ENCODE peak calls at places on chromosomes 2 and 18, in eight cellular contexts. One of them, this sample, is unnamed.
A peak's percentile ranks its signal among the peaks of the same experiment; 100 is the strongest.

GRCh38 chr2:101974663-101975062 is 17.1 kb upstream of the IL1R2 start:
- DNase-seq in AG04450: no peak
- DNase-seq in WERI-Rb-1: no peak
- DNase-seq in HCT116: no peak
- DNase-seq in AG10803: no peak
- DNase-seq in GM13977: no peak
- DNase-seq in esophagus squamous epithelium: no peak
- DNase-seq in A549: no peak
- DNase-seq in this sample: no peak

GRCh38 chr18:79911871-79912270 is 39.6 kb downstream of the SLC66A2 start:
- DNase-seq in A549: no peak
- DNase-seq in HCT116: no peak
- DNase-seq in AG10803: no peak
- DNase-seq in GM13977: no peak
- DNase-seq in esophagus squamous epithelium: no peak
- DNase-seq in AG04450: no peak
- DNase-seq in WERI-Rb-1: no peak
- DNase-seq in this sample: no peak

GRCh38 chr18:62505669-62506494 is 16.9 kb upstream of the ZCCHC2 start:
- DNase-seq in AG04450: no peak
- DNase-seq in A549: no peak
- DNase-seq in WERI-Rb-1: no peak
- DNase-seq in AG10803: no peak
- DNase-seq in esophagus squamous epithelium: no peak
- DNase-seq in GM13977: peak; percentile 74
- DNase-seq in HCT116: no peak
- DNase-seq in this sample: peak; percentile 58

GRCh38 chr2:55761024-55761423 is 67.4 kb upstream of the PNPT1 start:
- DNase-seq in AG10803: no peak
- DNase-seq in esophagus squamous epithelium: no peak
- DNase-seq in A549: no peak
- DNase-seq in HCT116: no peak
- DNase-seq in GM13977: no peak
- DNase-seq in WERI-Rb-1: no peak
- DNase-seq in AG04450: no peak
- DNase-seq in this sample: no peak

GRCh38 chr2:166653185-166653813 is 159.2 kb upstream of the SCN7A start:
- DNase-seq in WERI-Rb-1: no peak
- DNase-seq in AG10803: no peak
- DNase-seq in A549: no peak
- DNase-seq in GM13977: no peak
- DNase-seq in AG04450: no peak
- DNase-seq in HCT116: no peak
- DNase-seq in esophagus squamous epithelium: no peak
- DNase-seq in this sample: no peak

GRCh38 chr18:11587846-11588245 is 21.6 kb upstream of the SLC35G4 start:
- DNase-seq in esophagus squamous epithelium: no peak
- DNase-seq in WERI-Rb-1: no peak
- DNase-seq in AG04450: no peak
- DNase-seq in AG10803: no peak
- DNase-seq in A549: no peak
- DNase-seq in GM13977: no peak
- DNase-seq in HCT116: no peak
- DNase-seq in this sample: no peak

GRCh38 chr2:49360051-49360767 is 205.9 kb upstream of the FSHR start:
- DNase-seq in A549: no peak
- DNase-seq in GM13977: no peak
- DNase-seq in HCT116: no peak
- DNase-seq in AG10803: no peak
- DNase-seq in esophagus squamous epithelium: no peak
- DNase-seq in AG04450: no peak
- DNase-seq in WERI-Rb-1: no peak
- DNase-seq in this sample: no peak

GRCh38 chr2:30421551-30422436 is 25.3 kb upstream of the LCLAT1 start:
- DNase-seq in GM13977: peak; percentile 16
- DNase-seq in AG04450: no peak
- DNase-seq in WERI-Rb-1: no peak
- DNase-seq in HCT116: no peak
- DNase-seq in AG10803: peak; percentile 95
- DNase-seq in esophagus squamous epithelium: no peak
- DNase-seq in A549: no peak
- DNase-seq in this sample: peak; percentile 65

GRCh38 chr2:107402330-107402729 is 424.4 kb upstream of the RGPD4 start:
- DNase-seq in AG10803: no peak
- DNase-seq in esophagus squamous epithelium: no peak
- DNase-seq in WERI-Rb-1: no peak
- DNase-seq in A549: no peak
- DNase-seq in AG04450: no peak
- DNase-seq in HCT116: no peak
- DNase-seq in GM13977: no peak
- DNase-seq in this sample: no peak

GRCh38 chr2:42463570-42463969 is 30.2 kb downstream of the KCNG3 start:
- DNase-seq in esophagus squamous epithelium: no peak
- DNase-seq in WERI-Rb-1: no peak
- DNase-seq in AG10803: no peak
- DNase-seq in AG04450: no peak
- DNase-seq in A549: no peak
- DNase-seq in GM13977: no peak
- DNase-seq in HCT116: no peak
- DNase-seq in this sample: no peak

GRCh38 chr2:42459296-42459695 is 34.5 kb downstream of the KCNG3 start:
- DNase-seq in esophagus squamous epithelium: no peak
- DNase-seq in WERI-Rb-1: no peak
- DNase-seq in GM13977: no peak
- DNase-seq in HCT116: no peak
- DNase-seq in AG04450: no peak
- DNase-seq in AG10803: no peak
- DNase-seq in A549: no peak
- DNase-seq in this sample: no peak

DNA sequence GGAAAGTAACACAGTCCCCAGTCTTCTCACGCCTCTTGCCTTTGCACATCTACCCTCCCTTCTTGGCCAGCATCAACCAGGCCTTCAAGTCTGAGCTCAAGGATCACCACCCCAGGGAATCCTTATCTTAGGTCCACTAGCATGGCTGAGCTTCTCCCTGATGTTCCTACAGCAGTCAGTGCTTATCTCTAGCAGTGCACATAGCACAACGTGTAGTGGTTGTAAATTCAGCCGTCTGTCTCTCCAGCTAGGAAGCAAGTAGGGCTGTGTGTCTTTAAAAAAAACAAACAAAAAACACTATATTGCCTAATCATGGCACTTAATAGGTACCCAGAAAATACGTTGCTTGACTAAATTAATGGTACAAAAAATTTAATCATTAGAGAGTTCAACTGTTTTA is 29.2 kb downstream of the KCNG3 start:
- DNase-seq in HCT116: no peak
- DNase-seq in AG04450: no peak
- DNase-seq in AG10803: no peak
- DNase-seq in WERI-Rb-1: no peak
- DNase-seq in A549: no peak
- DNase-seq in GM13977: no peak
- DNase-seq in esophagus squamous epithelium: no peak
- DNase-seq in this sample: no peak
- TF ChIP-seq CTCF in HCT116: no peak
- TF ChIP-seq CTCF in AG04450: no peak
- TF ChIP-seq CTCF in AG10803: no peak
- TF ChIP-seq CTCF in WERI-Rb-1: no peak
- TF ChIP-seq CTCF in A549: no peak
- TF ChIP-seq CTCF in GM13977: no peak
- TF ChIP-seq CTCF in esophagus squamous epithelium: no peak
- TF ChIP-seq CTCF in this sample: no peak

DNA sequence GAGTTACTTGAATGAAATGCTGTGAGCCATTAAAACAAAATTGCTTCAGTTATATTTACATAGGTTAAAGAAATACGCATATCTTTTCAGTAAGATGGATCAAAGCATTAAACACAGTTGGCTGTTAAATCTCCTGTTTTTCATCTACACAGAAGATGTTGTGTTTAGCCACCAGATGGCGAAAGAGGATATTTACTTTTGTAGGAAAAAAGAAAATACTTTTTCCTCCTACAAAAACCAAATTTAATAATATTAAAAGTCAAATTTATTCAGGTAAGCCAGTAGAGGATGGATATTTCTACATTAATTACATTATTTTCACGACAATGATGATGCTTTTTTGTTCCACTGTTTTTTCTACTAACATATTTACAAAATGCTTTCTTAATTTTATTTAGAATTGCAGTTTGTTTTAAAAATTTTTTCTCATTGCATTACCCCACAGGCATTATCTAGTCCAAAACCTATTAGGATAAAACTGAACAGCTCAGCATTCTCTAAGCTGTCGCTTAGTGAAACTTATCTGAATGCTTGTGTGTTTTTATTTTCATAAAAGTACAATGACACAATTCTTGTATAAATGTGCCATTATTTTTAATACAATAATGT is 173.7 kb downstream of the ASXL3 start:
- DNase-seq in HCT116: no peak
- DNase-seq in GM13977: no peak
- DNase-seq in A549: no peak
- DNase-seq in esophagus squamous epithelium: no peak
- DNase-seq in WERI-Rb-1: no peak
- DNase-seq in AG04450: no peak
- DNase-seq in AG10803: peak; percentile 30
- DNase-seq in this sample: no peak
- TF ChIP-seq CTCF in HCT116: peak; percentile 40
- TF ChIP-seq CTCF in GM13977: peak; percentile 64
- TF ChIP-seq CTCF in A549: peak; percentile 23
- TF ChIP-seq CTCF in esophagus squamous epithelium: peak; percentile 38
- TF ChIP-seq CTCF in WERI-Rb-1: no peak
- TF ChIP-seq CTCF in AG04450: peak; percentile 56
- TF ChIP-seq CTCF in AG10803: peak; percentile 70
- TF ChIP-seq CTCF in this sample: peak; percentile 36

GRCh38 chr2:205376071-205376470 is 306.2 kb upstream of the NRP2 start:
- DNase-seq in HCT116: no peak
- DNase-seq in GM13977: no peak
- DNase-seq in esophagus squamous epithelium: no peak
- DNase-seq in WERI-Rb-1: no peak
- DNase-seq in AG10803: peak; percentile 54
- DNase-seq in AG04450: no peak
- DNase-seq in A549: no peak
- DNase-seq in this sample: no peak

GRCh38 chr2:205375453-205375852 is 306.8 kb upstream of the NRP2 start:
- DNase-seq in AG10803: peak; percentile 33
- DNase-seq in A549: no peak
- DNase-seq in AG04450: no peak
- DNase-seq in WERI-Rb-1: no peak
- DNase-seq in GM13977: no peak
- DNase-seq in HCT116: no peak
- DNase-seq in esophagus squamous epithelium: no peak
- DNase-seq in this sample: no peak

GRCh38 chr2:205369813-205370212 is 312.5 kb upstream of the NRP2 start:
- DNase-seq in WERI-Rb-1: no peak
- DNase-seq in AG04450: no peak
- DNase-seq in esophagus squamous epithelium: no peak
- DNase-seq in A549: no peak
- DNase-seq in GM13977: no peak
- DNase-seq in AG10803: no peak
- DNase-seq in HCT116: no peak
- DNase-seq in this sample: no peak

GRCh38 chr2:205370726-205371125 is 311.6 kb upstream of the NRP2 start:
- DNase-seq in AG10803: no peak
- DNase-seq in WERI-Rb-1: no peak
- DNase-seq in esophagus squamous epithelium: no peak
- DNase-seq in GM13977: no peak
- DNase-seq in HCT116: no peak
- DNase-seq in A549: no peak
- DNase-seq in AG04450: no peak
- DNase-seq in this sample: no peak

GRCh38 chr2:205372141-205372540 is 310.2 kb upstream of the NRP2 start:
- DNase-seq in AG10803: peak; percentile 46
- DNase-seq in esophagus squamous epithelium: no peak
- DNase-seq in GM13977: no peak
- DNase-seq in AG04450: peak; percentile 16
- DNase-seq in HCT116: no peak
- DNase-seq in A549: no peak
- DNase-seq in WERI-Rb-1: no peak
- DNase-seq in this sample: no peak
- TF ChIP-seq CTCF in AG10803: no peak
- TF ChIP-seq CTCF in esophagus squamous epithelium: no peak
- TF ChIP-seq CTCF in GM13977: no peak
- TF ChIP-seq CTCF in AG04450: no peak
- TF ChIP-seq CTCF in HCT116: no peak
- TF ChIP-seq CTCF in A549: no peak
- TF ChIP-seq CTCF in WERI-Rb-1: no peak
- TF ChIP-seq CTCF in this sample: no peak

DNA sequence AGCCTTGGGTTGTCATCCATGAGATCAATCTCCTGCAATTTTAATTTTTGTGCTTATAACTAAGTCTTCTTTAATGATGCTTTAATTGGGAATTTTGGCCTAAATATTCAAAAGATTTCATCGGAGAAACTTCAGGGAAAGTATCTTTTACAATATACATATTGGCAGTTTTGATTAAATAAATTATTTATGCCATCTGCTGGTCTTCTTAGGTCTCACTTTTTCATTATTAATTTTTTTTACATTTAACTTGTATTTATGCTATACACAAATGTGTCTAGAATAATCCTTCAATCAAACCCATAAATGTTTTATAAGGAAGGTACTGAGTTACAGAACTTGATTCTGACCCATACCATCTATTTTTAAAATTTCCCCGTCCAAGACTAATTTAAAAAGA is 95.1 kb upstream of the XPO1 start:
- DNase-seq in A549: no peak
- DNase-seq in WERI-Rb-1: no peak
- DNase-seq in AG04450: no peak
- DNase-seq in AG10803: no peak
- DNase-seq in HCT116: no peak
- DNase-seq in esophagus squamous epithelium: no peak
- DNase-seq in GM13977: no peak
- DNase-seq in this sample: no peak
- TF ChIP-seq CTCF in A549: peak; percentile 36
- TF ChIP-seq CTCF in WERI-Rb-1: no peak
- TF ChIP-seq CTCF in AG04450: peak; percentile 4
- TF ChIP-seq CTCF in AG10803: peak; percentile 2
- TF ChIP-seq CTCF in HCT116: no peak
- TF ChIP-seq CTCF in esophagus squamous epithelium: no peak
- TF ChIP-seq CTCF in GM13977: no peak
- TF ChIP-seq CTCF in this sample: peak; percentile 29

GRCh38 chr2:209933499-209934458 is 68.7 kb upstream of the RPE start:
- DNase-seq in AG10803: peak; percentile 63
- DNase-seq in AG04450: peak; percentile 42
- DNase-seq in GM13977: no peak
- DNase-seq in WERI-Rb-1: no peak
- DNase-seq in esophagus squamous epithelium: no peak
- DNase-seq in A549: no peak
- DNase-seq in HCT116: no peak
- DNase-seq in this sample: no peak
- TF ChIP-seq CTCF in AG10803: no peak
- TF ChIP-seq CTCF in AG04450: no peak
- TF ChIP-seq CTCF in GM13977: no peak
- TF ChIP-seq CTCF in WERI-Rb-1: no peak
- TF ChIP-seq CTCF in esophagus squamous epithelium: no peak
- TF ChIP-seq CTCF in A549: no peak
- TF ChIP-seq CTCF in HCT116: no peak
- TF ChIP-seq CTCF in this sample: no peak

GRCh38 chr2:235922851-235923250 is 245.3 kb downstream of the GBX2 start:
- DNase-seq in AG04450: no peak
- DNase-seq in HCT116: no peak
- DNase-seq in A549: no peak
- DNase-seq in WERI-Rb-1: peak; percentile 48
- DNase-seq in esophagus squamous epithelium: no peak
- DNase-seq in AG10803: no peak
- DNase-seq in GM13977: no peak
- DNase-seq in this sample: no peak
- TF ChIP-seq CTCF in AG04450: no peak
- TF ChIP-seq CTCF in HCT116: no peak
- TF ChIP-seq CTCF in A549: no peak
- TF ChIP-seq CTCF in WERI-Rb-1: no peak
- TF ChIP-seq CTCF in esophagus squamous epithelium: no peak
- TF ChIP-seq CTCF in AG10803: no peak
- TF ChIP-seq CTCF in GM13977: no peak
- TF ChIP-seq CTCF in this sample: no peak

This sample was measured in activated CD8-positive, alpha-beta T cell treated with anti-CD3 and anti-CD28 coated beads for 36 hours.